ENCODE peak calls at places on chromosome 2, in five cellular contexts. I is choroid plexus epithelial cell; V is NCI-H1436 treated with DMSO at 0.1 percent for 48 hours; Y is A172; R is T-helper 2 cell treated with Interferon-gamma antibody and Interleukin-4, amounts not matched to agents 5 μg/mL and 100 μg/mL, for 36 hours. A is an unnamed sample.

GRCh38 chr2:19568809-19569208 is 210.4 kb upstream of the OSR1 start:
- DNase-seq in I (no peak), V (no peak), Y (no peak), R (no peak), A (no peak)

GRCh38 chr2:192194065-192194865 is 468 bp downstream of the TMEFF2 start:
- DNase-seq in I (peak), V (no peak), Y (no peak), R (no peak), A (peak)

GRCh38 chr2:98759338-98759737 is 28.4 kb upstream of the MGAT4A start:
- DNase-seq in I (no peak), V (no peak), Y (no peak), R (no peak), A (no peak)

GRCh38 chr2:62197017-62197586 is 1.2 kb downstream of the B3GNT2 start:
- DNase-seq in I (no peak), V (no peak), Y (no peak), R (peak), A (no peak)

GRCh38 chr2:54370405-54371104 is 85.6 kb upstream of the SPTBN1 start:
- DNase-seq in I (no peak), V (no peak), Y (no peak), R (no peak), A (no peak)

GRCh38 chr2:168608796-168609195 is 152.7 kb downstream of the CERS6 start:
- DNase-seq in I (no peak), V (no peak), Y (no peak), R (no peak), A (no peak)

GRCh38 chr2:45964945-45965344 is 313.5 kb downstream of the PRKCE start:
- DNase-seq in I (no peak), V (no peak), Y (no peak), R (no peak), A (no peak)

GRCh38 chr2:85799215-85799956 is 45.6 kb downstream of the ATOH8 start:
- DNase-seq in I (no peak), V (no peak), Y (peak), R (no peak), A (no peak)

GRCh38 chr2:158199928-158200650 is 98.4 kb downstream of the UPP2 start:
- DNase-seq in I (no peak), V (no peak), Y (no peak), R (no peak), A (no peak)

GRCh38 chr2:16416651-16417050 is 249.0 kb downstream of the CYRIA start:
- DNase-seq in I (no peak), V (no peak), Y (no peak), R (no peak), A (no peak)

GRCh38 chr2:143161982-143162837 is 33.0 kb downstream of the ARHGAP15 start:
- DNase-seq in I (peak), V (peak), Y (peak), R (peak), A (peak)

GRCh38 chr2:233130481-233130970 is 70.4 kb downstream of the INPP5D start:
- DNase-seq in I (no peak), V (no peak), Y (no peak), R (no peak), A (no peak)

GRCh38 chr2:197212344-197213262 is 98.0 kb downstream of the ANKRD44 start:
- DNase-seq in I (peak), V (no peak), Y (no peak), R (no peak), A (no peak)

GRCh38 chr2:237511421-237511820 is 24.4 kb downstream of the MLPH start:
- DNase-seq in I (peak), V (no peak), Y (no peak), R (no peak), A (no peak)

A was measured in AG08396.